ENCODE peak calls at places on chromosomes 2 and 18, in ten cellular contexts. O is spleen, B is esophagus squamous epithelium, H is IMR-90, D is NB4, A is A549, T is breast epithelium, F is H1, N is thyroid gland, M is body of pancreas. Q is an unnamed sample.

GRCh38 chr2:40287201-40287600 is 164.7 kb downstream of the SLC8A1 start:
- DNase-seq in T (no peak), A (no peak), F (no peak), M (no peak), B (no peak), D (no peak), N (no peak), O (no peak), H (peak; percentile 65), Q (no peak)

GRCh38 chr2:191415101-191415500 is 169.9 kb downstream of the MYO1B start:
- DNase-seq in A (no peak), F (no peak), N (no peak), T (no peak), H (no peak), M (no peak), B (no peak), D (no peak), O (no peak), Q (no peak)

GRCh38 chr2:198220727-198221337 is 416.4 kb downstream of the PLCL1 start:
- DNase-seq in F (no peak), B (no peak), T (no peak), N (no peak), D (no peak), H (no peak), A (no peak), O (no peak), M (no peak), Q (no peak)

GRCh38 chr2:152890746-152891145 is 172.3 kb downstream of the ARL6IP6 start:
- DNase-seq in M (peak; percentile 15), B (no peak), H (no peak), A (no peak), O (no peak), N (no peak), D (no peak), F (no peak), T (no peak), Q (no peak)

GRCh38 chr2:212995920-212996319 is 155.5 kb downstream of the IKZF2 start:
- DNase-seq in T (no peak), H (peak; percentile 78), M (no peak), O (no peak), N (no peak), B (no peak), D (no peak), A (no peak), F (no peak), Q (no peak)

GRCh38 chr2:102690012-102690411 is 70.7 kb downstream of the SLC9A2 start:
- DNase-seq in H (no peak), T (no peak), F (no peak), N (no peak), M (no peak), O (no peak), B (no peak), D (no peak), A (no peak), Q (no peak)

GRCh38 chr2:176468471-176468870 is 199.2 kb downstream of the MTX2 start:
- DNase-seq in H (no peak), T (no peak), N (no peak), O (no peak), D (no peak), A (no peak), M (no peak), F (no peak), B (no peak), Q (no peak)

GRCh38 chr2:18987592-18988073 is 370.8 kb downstream of the OSR1 start:
- DNase-seq in H (peak; percentile 95), A (peak; percentile 84), M (peak; percentile 74), T (peak; percentile 74), O (no peak), F (no peak), D (peak; percentile 12), N (peak; percentile 74), B (no peak), Q (peak; percentile 85)

GRCh38 chr2:12005886-12006681 is 259.7 kb downstream of the LPIN1 start:
- DNase-seq in B (no peak), M (peak; percentile 84), D (peak; percentile 39), H (no peak), A (no peak), T (peak; percentile 28), F (no peak), N (peak; percentile 37), O (no peak), Q (peak; percentile 32)

GRCh38 chr2:120559401-120559800 is 176.3 kb upstream of the GLI2 start:
- DNase-seq in M (no peak), T (no peak), O (no peak), A (no peak), N (no peak), D (no peak), H (peak; percentile 100), F (no peak), B (no peak), Q (no peak)

GRCh38 chr2:85858841-85859240 is 29.9 kb downstream of the ST3GAL5 start:
- DNase-seq in O (no peak), M (no peak), H (no peak), T (no peak), D (no peak), A (no peak), F (no peak), N (peak; percentile 78), B (no peak), Q (no peak)

GRCh38 chr2:75482398-75482797 is 78.3 kb downstream of the EVA1A start:
- DNase-seq in F (no peak), D (no peak), N (no peak), T (no peak), M (no peak), H (no peak), A (no peak), O (no peak), B (no peak), Q (no peak)

DNA sequence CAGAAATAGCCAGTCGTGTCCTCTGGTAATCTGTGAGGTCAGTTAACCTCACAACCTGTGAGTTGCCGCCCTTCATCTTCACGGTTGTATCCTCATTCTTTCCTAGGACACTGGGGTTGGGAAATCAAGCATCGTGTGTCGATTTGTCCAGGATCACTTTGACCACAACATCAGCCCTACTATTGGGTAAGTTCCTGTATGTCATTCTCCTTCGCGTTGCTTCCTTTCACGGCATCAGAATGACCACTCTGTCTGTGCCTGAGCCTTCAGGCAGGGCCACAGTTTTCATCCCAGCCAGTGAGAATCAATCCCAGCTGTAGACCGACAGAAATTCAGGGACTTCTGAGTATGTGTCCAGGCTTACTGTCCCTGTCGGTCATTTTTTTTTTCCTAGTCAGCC is 67.1 kb downstream of the RAB31 start:
- DNase-seq in B (no peak), H (no peak), O (no peak), D (peak; percentile 80), M (no peak), T (no peak), N (no peak), A (no peak), F (no peak), Q (peak; percentile 43)
- H3K4me3 ChIP-seq in B (no peak overlapping the region), H (no peak overlapping the region), O (no peak overlapping the region), D (no peak overlapping the region), M (no peak overlapping the region), T (no peak overlapping the region), N (no peak overlapping the region), A (no peak overlapping the region), F (no peak overlapping the region), Q (no peak overlapping the region)

GRCh38 chr18:50051288-50051687 is 143.7 kb downstream of the MYO5B start:
- DNase-seq in F (no peak), B (no peak), O (no peak), A (peak; percentile 13), T (no peak), D (peak; percentile 2), M (peak; percentile 23), N (peak; percentile 37), H (no peak), Q (no peak)
- TF ChIP-seq CTCF in F (peak; percentile 62), B (no peak), O (no peak), A (peak; percentile 19), T (no peak), D (peak; percentile 11), M (peak; percentile 16), N (peak; percentile 33), H (no peak), Q (no peak)

GRCh38 chr2:172658945-172659344 is 76.7 kb upstream of the RAPGEF4 start:
- DNase-seq in H (no peak), O (no peak), A (no peak), N (no peak), D (no peak), F (no peak), B (no peak), T (no peak), M (no peak), Q (no peak)
- TF ChIP-seq POLR2A in H (no peak), O (no peak), A (no peak), N (no peak), D (no peak), F (no peak), B (no peak), T (no peak), M (no peak), Q (no peak)

GRCh38 chr18:22709288-22710060 is 223.7 kb upstream of the RBBP8 start:
- DNase-seq in N (no peak), T (no peak), D (no peak), F (no peak), H (peak; percentile 31), A (peak; percentile 33), M (no peak), B (no peak), O (no peak), Q (no peak)

GRCh38 chr18:22711381-22711717 is 221.8 kb upstream of the RBBP8 start:
- DNase-seq in D (no peak), M (no peak), F (no peak), H (no peak), N (no peak), O (no peak), T (no peak), A (peak; percentile 74), B (no peak), Q (no peak)

GRCh38 chr18:22713511-22713910 is 219.6 kb upstream of the RBBP8 start:
- DNase-seq in M (no peak), D (no peak), T (no peak), H (peak; percentile 19), F (no peak), B (no peak), O (no peak), A (no peak), N (no peak), Q (no peak)

GRCh38 chr18:22705328-22705727 is 227.8 kb upstream of the RBBP8 start:
- DNase-seq in F (no peak), M (no peak), B (no peak), A (peak; percentile 56), N (no peak), O (no peak), T (no peak), D (peak; percentile 14), H (peak; percentile 91), Q (no peak)

DNA sequence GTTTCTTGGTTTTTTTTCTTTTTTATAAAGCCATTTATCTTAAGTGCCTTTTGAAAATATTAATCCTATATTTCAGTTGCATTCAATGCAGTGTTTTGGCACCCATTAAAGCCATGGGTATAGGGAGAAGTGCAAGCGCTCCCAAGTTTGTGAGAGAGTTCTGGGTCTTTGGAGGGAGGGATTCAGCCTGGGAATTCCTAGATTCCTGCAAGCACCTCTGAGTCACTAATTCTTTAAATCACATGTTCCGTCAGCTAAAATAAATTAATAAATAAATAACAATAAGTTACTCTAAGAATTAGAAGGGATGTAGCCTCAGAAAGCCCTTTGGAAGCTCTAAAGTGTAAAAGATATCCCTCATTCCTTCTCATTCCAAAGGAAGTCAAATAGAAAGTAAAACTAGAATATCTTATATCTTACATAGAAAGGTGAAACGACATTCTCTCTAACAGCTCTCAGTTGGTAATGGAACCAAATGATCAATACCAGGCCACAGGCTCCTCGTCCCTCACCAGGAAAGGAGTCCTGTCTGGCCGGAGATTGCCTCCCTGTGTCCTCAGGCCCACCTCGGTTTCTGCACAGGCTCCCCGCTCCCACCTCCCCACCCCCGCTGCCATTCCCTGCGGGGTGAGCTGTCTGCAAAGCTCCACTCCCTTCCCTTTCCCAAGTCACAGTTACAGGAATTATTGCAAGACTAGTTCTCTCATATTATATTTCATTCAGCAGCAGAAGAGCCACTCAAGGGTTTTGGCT is 222.3 kb upstream of the RBBP8 start:
- DNase-seq in B (no peak), H (peak; percentile 64), O (no peak), F (no peak), T (no peak), A (peak; percentile 75), N (peak; percentile 20), D (no peak), M (peak; percentile 54), Q (no peak)
- H3K4me3 ChIP-seq in B (peak overlapping the region; percentile 39), H (peak overlapping the region; percentile 44), O (peak overlapping the region; percentile 28), F (no peak overlapping the region), T (peak overlapping the region; percentile 26), A (peak overlapping the region; percentile 33), N (no peak overlapping the region), D (no peak overlapping the region), M (no peak overlapping the region), Q (no peak overlapping the region)